ENCODE peak calls at places on chromosomes 2 and 18, in four cellular contexts. I is GM12878, P is endothelial cell of umbilical vein, Y is GM23338. X is an unnamed sample.

GRCh38 chr2:132646805-132647115 is 23.2 kb downstream of the LYPD1 start:
- DNase-seq in Y (no peak), I (no peak), P (no peak), X (no peak)

GRCh38 chr18:1270081-1270480 is 365.4 kb downstream of the ADCYAP1 start:
- DNase-seq in I (no peak), Y (no peak), P (no peak), X (no peak)

GRCh38 chr2:9391961-9392695 is 31.2 kb downstream of the ITGB1BP1 start:
- DNase-seq in Y (no peak), P (no peak), I (no peak), X (no peak)

GRCh38 chr2:31294230-31294629 is 60.3 kb downstream of the EHD3 start:
- DNase-seq in Y (no peak), I (no peak), P (no peak), X (no peak)

GRCh38 chr2:209049608-209050007 is 374.2 kb upstream of the MAP2 start:
- DNase-seq in Y (peak; percentile 22), I (no peak), P (no peak), X (no peak)

GRCh38 chr2:26174691-26175181 is 1.8 kb downstream of the GAREM2 start:
- DNase-seq in Y (no peak), P (no peak), I (no peak), X (no peak)

GRCh38 chr2:20398956-20399567 is 47.8 kb upstream of the RHOB start:
- DNase-seq in Y (no peak), I (no peak), P (no peak), X (no peak)

GRCh38 chr18:10343778-10344177 is 110.7 kb upstream of the APCDD1 start:
- DNase-seq in Y (no peak), P (no peak), I (no peak), X (no peak)

GRCh38 chr2:139142252-139142651 is 362.1 kb upstream of the NXPH2 start:
- DNase-seq in P (peak; percentile 2), Y (peak; percentile 68), I (no peak), X (no peak)

GRCh38 chr2:16123881-16124780 is 183.8 kb downstream of the MYCN start:
- DNase-seq in Y (no peak), I (no peak), P (no peak), X (no peak)

GRCh38 chr2:109162999-109163398 is 34.0 kb downstream of the SH3RF3 start:
- DNase-seq in I (no peak), P (peak; percentile 87), Y (no peak), X (no peak)

GRCh38 chr18:1544016-1544415 is 639.3 kb downstream of the ADCYAP1 start:
- DNase-seq in P (no peak), I (no peak), Y (no peak), X (no peak)

GRCh38 chr2:79437416-79438281 is 75.2 kb upstream of the CTNNA2 start:
- DNase-seq in P (no peak), Y (peak; percentile 39), I (no peak), X (no peak)

GRCh38 chr2:210477496-210477895 is 937 bp upstream of the LANCL1 start:
- DNase-seq in I (no peak), P (no peak), Y (peak; percentile 71), X (no peak)

GRCh38 chr2:197947219-197947757 is 142.9 kb downstream of the PLCL1 start:
- DNase-seq in Y (peak; percentile 38), P (no peak), I (no peak), X (no peak)

GRCh38 chr2:18525236-18525635 is 35.2 kb downstream of the RDH14 start:
- DNase-seq in P (no peak), I (no peak), Y (no peak), X (no peak)

GRCh38 chr2:43942001-43942400 is 53.8 kb downstream of the LRPPRC start:
- DNase-seq in I (no peak), P (no peak), Y (peak; percentile 21), X (no peak)

GRCh38 chr18:55878224-55878623 is 290.2 kb upstream of the TCF4 start:
- DNase-seq in P (no peak), Y (no peak), I (no peak), X (no peak)

GRCh38 chr2:69754633-69755032 is 12.7 kb downstream of the ANXA4 start:
- DNase-seq in Y (no peak), P (no peak), I (no peak), X (no peak)

GRCh38 chr2:234615643-234616356 is 118.9 kb upstream of the ARL4C start:
- DNase-seq in Y (no peak), I (no peak), P (no peak), X (no peak)

GRCh38 chr2:14760169-14760568 is 127.7 kb downstream of the LRATD1 start:
- DNase-seq in Y (no peak), P (no peak), I (no peak), X (no peak)

GRCh38 chr2:117856415-117857210 is 42.1 kb downstream of the DDX18 start:
- DNase-seq in Y (peak; percentile 4), P (peak; percentile 88), I (no peak), X (no peak)

GRCh38 chr18:13112982-13113381 is 105.6 kb upstream of the LDLRAD4 start:
- DNase-seq in I (no peak), Y (peak; percentile 85), P (peak; percentile 64), X (no peak)

GRCh38 chr2:238167761-238168160 is 9.0 kb downstream of the ERFE start:
- DNase-seq in P (no peak), Y (no peak), I (no peak), X (no peak)

GRCh38 chr2:238168196-238168815 is 9.5 kb downstream of the ERFE start:
- DNase-seq in I (no peak), P (no peak), Y (no peak), X (no peak)

GRCh38 chr2:238166391-238167343 is 7.9 kb downstream of the ERFE start:
- DNase-seq in P (no peak), Y (no peak), I (no peak), X (no peak)

GRCh38 chr2:238169021-238169707 is 10.4 kb downstream of the ERFE start:
- DNase-seq in I (no peak), Y (no peak), P (peak; percentile 66), X (no peak)

DNA sequence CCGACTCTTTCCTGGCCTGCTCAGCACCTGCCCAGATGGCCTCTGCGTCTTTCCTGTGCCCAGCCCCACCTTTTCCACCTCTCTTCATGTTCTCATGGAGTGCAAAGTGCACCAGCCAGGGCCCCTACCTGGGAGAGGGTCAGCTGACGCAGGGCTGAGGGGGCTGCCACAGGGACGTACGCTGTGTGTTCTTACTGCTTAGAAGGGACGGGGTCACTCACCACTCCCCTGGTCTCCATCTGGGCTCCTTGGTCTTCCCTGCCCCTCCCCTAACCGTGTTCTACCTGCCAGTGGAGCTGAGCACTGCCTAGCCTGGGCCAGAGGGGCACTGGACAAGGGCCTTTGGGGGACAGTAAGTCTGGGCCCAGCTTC is 8.6 kb downstream of the ERFE start:
- DNase-seq in P (no peak), Y (no peak), I (no peak), X (no peak)
- H3K4me1 ChIP-seq in P (peaks cover 29% of the 10 kb centered on the region), Y (no peaks in the 10 kb centered on the region), I (no peaks in the 10 kb centered on the region), X (no peaks in the 10 kb centered on the region)

DNA sequence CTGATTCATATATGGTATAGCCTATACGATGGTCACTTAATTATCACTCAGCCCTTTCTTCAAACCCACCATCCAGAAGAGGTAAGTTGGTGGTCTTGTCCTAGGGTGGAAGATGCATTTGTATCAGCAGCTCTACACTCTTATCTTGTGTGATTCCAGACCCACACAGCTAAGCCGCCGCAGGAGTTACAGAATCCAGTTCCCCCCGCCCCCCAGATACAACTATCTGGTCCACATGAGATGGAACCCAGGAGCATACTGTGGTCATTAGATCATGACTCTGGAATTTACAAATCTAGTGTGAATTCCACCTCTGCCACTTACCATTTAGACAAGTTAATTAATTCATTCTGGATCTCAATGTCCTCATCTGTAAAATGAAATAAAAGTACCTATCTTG is 486.5 kb downstream of the BCL11A start:
- DNase-seq in I (no peak), Y (no peak), P (no peak), X (no peak)
- H3K4me3 ChIP-seq in I (no peak overlapping the region), Y (no peak overlapping the region), P (no peak overlapping the region), X (no peak overlapping the region)

DNA sequence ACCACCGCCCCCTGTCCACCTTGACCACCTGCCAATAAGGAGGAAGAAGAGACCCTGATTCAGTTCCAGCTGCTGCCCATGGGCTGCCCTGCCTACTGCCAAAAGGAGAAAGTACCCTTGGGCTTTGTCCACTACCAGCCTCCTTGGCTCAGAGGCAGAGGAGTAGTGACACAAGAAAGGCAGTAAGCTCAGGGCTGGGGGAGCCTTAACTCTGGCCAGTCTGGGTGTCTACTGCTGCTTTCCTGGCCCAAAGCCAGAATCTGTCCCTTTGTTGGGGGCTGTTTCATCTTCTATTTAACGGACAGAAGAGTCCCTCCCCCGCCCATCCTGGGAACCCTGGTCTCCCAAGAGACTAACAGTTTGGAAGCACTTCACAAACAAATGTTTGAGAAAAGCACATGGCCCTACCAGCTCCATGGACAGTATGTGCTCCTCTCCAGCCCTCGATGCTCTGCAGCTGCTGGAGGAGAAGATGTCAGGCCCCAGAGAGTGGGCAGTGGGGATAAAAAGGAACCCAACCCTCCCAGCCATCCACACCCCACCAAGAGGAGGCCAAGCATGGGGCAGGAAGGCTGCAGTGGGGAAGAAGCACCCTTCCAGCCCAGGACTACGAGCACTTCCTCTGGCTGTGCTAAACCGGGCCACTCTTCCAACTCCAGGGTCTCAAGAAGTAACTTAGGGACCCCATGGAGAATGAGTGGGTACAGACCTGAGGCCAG is 1.3 kb downstream of the ATG9A start:
- DNase-seq in I (no peak), P (no peak), Y (no peak), X (no peak)
- H3K27ac ChIP-seq in I (peak overlapping the region; percentile 87), P (no peak overlapping the region), Y (no peak overlapping the region), X (peak overlapping the region; percentile 93)

GRCh38 chr2:88713408-88713807 is 21.9 kb downstream of the RPIA start:
- DNase-seq in Y (no peak), I (no peak), P (no peak), X (no peak)

GRCh38 chr2:88711331-88711730 is 19.9 kb downstream of the RPIA start:
- DNase-seq in I (no peak), Y (no peak), P (no peak), X (no peak)

GRCh38 chr2:88714667-88715066 is 23.2 kb downstream of the RPIA start:
- DNase-seq in I (no peak), P (no peak), Y (no peak), X (no peak)

GRCh38 chr2:88709117-88709739 is 17.8 kb downstream of the RPIA start:
- DNase-seq in Y (no peak), P (peak; percentile 65), I (no peak), X (no peak)

DNA sequence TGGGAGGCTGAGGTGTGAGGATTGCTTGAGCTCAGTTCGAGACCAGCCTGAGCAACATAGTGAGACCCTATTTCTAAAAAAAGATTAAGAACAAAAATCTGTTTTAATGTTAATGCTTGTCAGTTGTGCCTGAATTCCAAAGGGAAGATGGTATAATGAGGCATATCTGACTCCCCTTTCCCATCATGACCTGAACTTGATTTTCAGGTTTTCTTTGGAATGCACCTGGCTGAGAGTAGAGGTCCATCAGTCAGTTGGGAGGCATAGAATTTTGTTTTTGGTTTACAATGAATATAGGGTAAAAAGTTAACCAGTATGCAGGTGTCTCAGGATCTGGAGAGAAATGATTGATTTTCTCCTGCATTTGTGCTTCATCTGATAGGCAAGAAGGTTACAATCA is 20.4 kb downstream of the RPIA start:
- DNase-seq in I (no peak), Y (peak; percentile 58), P (no peak), X (no peak)
- H3K4me1 ChIP-seq in I (no peaks in the 10 kb centered on the region), Y (peaks cover 20% of the 10 kb centered on the region), P (peaks cover 7% of the 10 kb centered on the region), X (no peaks in the 10 kb centered on the region)

GRCh38 chr2:170869036-170869435 is 52.3 kb downstream of the GAD1 start:
- DNase-seq in I (no peak), Y (no peak), P (no peak), X (no peak)

GRCh38 chr2:170878505-170878904 is 50.5 kb upstream of the GORASP2 start:
- DNase-seq in I (no peak), Y (no peak), P (no peak), X (no peak)

GRCh38 chr2:170869461-170869860 is 52.8 kb downstream of the GAD1 start:
- DNase-seq in P (no peak), I (no peak), Y (no peak), X (no peak)

GRCh38 chr2:170878061-170878460 is 51.0 kb upstream of the GORASP2 start:
- DNase-seq in P (no peak), Y (no peak), I (no peak), X (no peak)

GRCh38 chr2:170873035-170873692 is 55.9 kb upstream of the GORASP2 start:
- DNase-seq in Y (peak; percentile 93), I (peak; percentile 24), P (peak; percentile 79), X (peak; percentile 33)
- H3K4me3 ChIP-seq in Y (peak overlapping the region; percentile 10), I (peak overlapping the region; percentile 49), P (peak overlapping the region; percentile 26), X (peak overlapping the region; percentile 27)

X was measured in effector memory CD4-positive, alpha-beta T cell.